ENCODE peak calls at places on chromosome 6, in six cellular contexts. A, O, J, K, H and R are unnamed samples.

GRCh38 chr6:134002821-134003220 is 49.6 kb downstream of the SLC2A12 start:
- DNase-seq in A (no peak), O (no peak), J (no peak), K (peak; percentile 11), H (no peak), R (no peak)

GRCh38 chr6:145540741-145541140 is 194.6 kb downstream of the EPM2A start:
- DNase-seq in A (no peak), O (no peak), J (no peak), K (no peak), H (no peak), R (no peak)

GRCh38 chr6:163971841-163972838 is 557.6 kb downstream of the QKI start:
- DNase-seq in A (no peak), O (no peak), J (no peak), K (no peak), H (no peak), R (no peak)

GRCh38 chr6:111759413-111759835 is 113.8 kb downstream of the FYN start:
- DNase-seq in A (no peak), O (no peak), J (no peak), K (no peak), H (no peak), R (no peak)

GRCh38 chr6:3285732-3286131 is 27.0 kb downstream of the PSMG4 start:
- DNase-seq in A (no peak), O (no peak), J (no peak), K (no peak), H (no peak), R (no peak)

GRCh38 chr6:28600188-28600587 is 74.5 kb downstream of the GPX5 start:
- DNase-seq in A (no peak), O (no peak), J (no peak), K (no peak), H (no peak), R (no peak)

GRCh38 chr6:129393659-129394058 is 316.3 kb downstream of the ARHGAP18 start:
- DNase-seq in A (no peak), O (no peak), J (no peak), K (peak; percentile 72), H (no peak), R (no peak)

GRCh38 chr6:52566853-52567279 is 10.0 kb downstream of the TRAM2 start:
- DNase-seq in A (no peak), O (peak; percentile 55), J (no peak), K (no peak), H (no peak), R (no peak)

GRCh38 chr6:93842178-93842577 is 422.8 kb upstream of the EPHA7 start:
- DNase-seq in A (no peak), O (no peak), J (no peak), K (no peak), H (no peak), R (no peak)

GRCh38 chr6:133959667-133960368 is 6.8 kb downstream of the TBPL1 start:
- DNase-seq in A (no peak), O (no peak), J (no peak), K (no peak), H (no peak), R (no peak)

GRCh38 chr6:41768545-41769308 is 11.0 kb downstream of the FRS3 start:
- DNase-seq in A (no peak), O (no peak), J (no peak), K (no peak), H (no peak), R (no peak)

GRCh38 chr6:163860194-163861081 is 445.9 kb downstream of the QKI start:
- DNase-seq in A (no peak), O (no peak), J (no peak), K (no peak), H (no peak), R (no peak)

GRCh38 chr6:161233986-161234620 is 39.8 kb downstream of the AGPAT4 start:
- DNase-seq in A (no peak), O (peak; percentile 83), J (no peak), K (no peak), H (no peak), R (no peak)

GRCh38 chr6:136784910-136785746 is 7.1 kb downstream of the MAP3K5 start:
- DNase-seq in A (no peak), O (peak; percentile 82), J (no peak), K (peak; percentile 52), H (peak; percentile 25), R (no peak)

GRCh38 chr6:40922281-40922680 is 116.7 kb downstream of the UNC5CL start:
- DNase-seq in A (no peak), O (no peak), J (no peak), K (no peak), H (no peak), R (no peak)

GRCh38 chr6:146363838-146364607 is 179.6 kb upstream of the RAB32 start:
- DNase-seq in A (no peak), O (no peak), J (no peak), K (no peak), H (no peak), R (no peak)

GRCh38 chr6:113847435-113847834 is 9.7 kb upstream of the MARCKS start:
- DNase-seq in A (no peak), O (no peak), J (no peak), K (no peak), H (no peak), R (no peak)

GRCh38 chr6:52620906-52621190 is 44.0 kb upstream of the TRAM2 start:
- DNase-seq in A (no peak), O (no peak), J (no peak), K (no peak), H (no peak), R (no peak)

GRCh38 chr6:77466055-77467028 is 3.1 kb upstream of the HTR1B start:
- DNase-seq in A (no peak), O (peak; percentile 66), J (no peak), K (no peak), H (no peak), R (no peak)

GRCh38 chr6:45021652-45022051 is 306.5 kb upstream of the RUNX2 start:
- DNase-seq in A (no peak), O (no peak), J (no peak), K (no peak), H (no peak), R (no peak)

GRCh38 chr6:5529733-5530132 is 268.4 kb downstream of the FARS2 start:
- DNase-seq in A (no peak), O (no peak), J (no peak), K (no peak), H (no peak), R (no peak)

GRCh38 chr6:7341989-7342742 is 29.2 kb upstream of the SSR1 start:
- DNase-seq in A (no peak), O (no peak), J (no peak), K (no peak), H (no peak), R (no peak)

GRCh38 chr6:153425536-153425935 is 294.5 kb upstream of the RGS17 start:
- DNase-seq in A (no peak), O (no peak), J (no peak), K (no peak), H (no peak), R (no peak)

GRCh38 chr6:20657274-20657800 is 123.1 kb downstream of the CDKAL1 start:
- DNase-seq in A (no peak), O (no peak), J (no peak), K (no peak), H (no peak), R (no peak)

GRCh38 chr6:34592208-34592952 is 36.3 kb upstream of the SPDEF start:
- DNase-seq in A (no peak), O (no peak), J (no peak), K (no peak), H (no peak), R (no peak)

GRCh38 chr6:21522773-21523490 is 70.6 kb upstream of the SOX4 start:
- DNase-seq in A (peak; percentile 46), O (no peak), J (peak; percentile 24), K (no peak), H (no peak), R (no peak)

GRCh38 chr6:40328376-40328987 is 258.7 kb downstream of the LRFN2 start:
- DNase-seq in A (peak; percentile 66), O (no peak), J (peak; percentile 33), K (no peak), H (no peak), R (no peak)